ENCODE peak calls at places on chromosomes 2 and 18, in five cellular contexts. J is nephron progenitor cell, U is left lung, C is IMR-90, W is anterior cingulate cortex. Q is an unnamed sample.

GRCh38 chr2:241702405-241703127 is 727 bp downstream of the ING5 start:
- DNase-seq in J (peak), U (peak), C (peak), W (peak), Q (peak)

GRCh38 chr2:128504242-128505149 is 185.8 kb upstream of the HS6ST1 start:
- DNase-seq in J (no peak), U (no peak), C (no peak), W (no peak), Q (peak)

GRCh38 chr2:54581326-54582039 is 125.4 kb downstream of the SPTBN1 start:
- DNase-seq in J (no peak), U (no peak), C (no peak), W (no peak), Q (peak)

GRCh38 chr2:223894968-223895367 is 50.2 kb downstream of the WDFY1 start:
- DNase-seq in J (no peak), U (no peak), C (no peak), W (no peak), Q (no peak)

GRCh38 chr2:28251337-28251736 is 141.3 kb upstream of the FOSL2 start:
- DNase-seq in J (no peak), U (no peak), C (no peak), W (no peak), Q (no peak)

GRCh38 chr2:231640646-231641111 is 48.0 kb downstream of the TEX44 start:
- DNase-seq in J (no peak), U (no peak), C (no peak), W (no peak), Q (no peak)

GRCh38 chr18:10841203-10841602 is 308.2 kb downstream of the PIEZO2 start:
- DNase-seq in J (no peak), U (no peak), C (no peak), W (no peak), Q (no peak)

GRCh38 chr2:232576995-232577394 is 26.5 kb downstream of the EIF4E2 start:
- DNase-seq in J (no peak), U (no peak), C (peak), W (no peak), Q (no peak)

GRCh38 chr18:56322403-56322802 is 316.0 kb downstream of the TXNL1 start:
- DNase-seq in J (peak), U (no peak), C (no peak), W (no peak), Q (no peak)

GRCh38 chr2:216694201-216694825 is 1.0 kb downstream of the IGFBP5 start:
- DNase-seq in J (peak), U (peak), C (no peak), W (peak), Q (no peak)

GRCh38 chr18:8116346-8117007 is 492.8 kb upstream of the RAB12 start:
- DNase-seq in J (no peak), U (no peak), C (peak), W (no peak), Q (no peak)

GRCh38 chr2:7555260-7555659 is 638.0 kb downstream of the RNF144A start:
- DNase-seq in J (no peak), U (no peak), C (no peak), W (no peak), Q (no peak)

GRCh38 chr18:22314406-22314805 is 103.3 kb downstream of the CTAGE1 start:
- DNase-seq in J (no peak), U (no peak), C (peak), W (no peak), Q (no peak)

Q was measured in NAMALWA.